ENCODE peak calls at places on chromosomes 11 and 22, in five cellular contexts. B is BE2C, H is fibroblast of mammary gland, T is SK-N-SH, U is Panc1. P is an unnamed sample.
A peak's percentile ranks its signal among the peaks of the same experiment; 100 is the strongest.

GRCh38 chr22:38327805-38328204 is 10.6 kb upstream of the CSNK1E start:
- DNase-seq in B (no peak), H (peak; percentile 46), T (no peak), U (no peak), P (peak; percentile 45)

GRCh38 chr11:128304666-128305485 is 282.5 kb downstream of the ETS1 start:
- DNase-seq in B (no peak), H (no peak), T (no peak), U (no peak), P (no peak)

GRCh38 chr11:46505741-46506485 is 87.9 kb downstream of the AMBRA1 start:
- DNase-seq in B (no peak), H (no peak), T (no peak), U (no peak), P (no peak)

GRCh38 chr22:21642584-21643448 is 714 bp downstream of the SDF2L1 start:
- DNase-seq in B (peak; percentile 82), H (peak; percentile 43), T (peak; percentile 71), U (no peak), P (peak; percentile 45)

GRCh38 chr22:47366026-47366767 is 603.7 kb downstream of the TBC1D22A start:
- DNase-seq in B (no peak), H (no peak), T (no peak), U (no peak), P (no peak)

GRCh38 chr11:2776351-2777061 is 76.7 kb upstream of the KCNQ1OT1 start:
- DNase-seq in B (no peak), H (no peak), T (no peak), U (no peak), P (no peak)

GRCh38 chr11:68838572-68838964 is 3.1 kb downstream of the CPT1A start:
- DNase-seq in B (no peak), H (peak; percentile 30), T (no peak), U (no peak), P (peak; percentile 10)

GRCh38 chr11:114375052-114375451 is 25.3 kb downstream of the C11orf71 start:
- DNase-seq in B (no peak), H (no peak), T (no peak), U (no peak), P (no peak)

GRCh38 chr11:42315267-42315666 is 855.8 kb upstream of the LRRC4C start:
- DNase-seq in B (no peak), H (peak; percentile 44), T (no peak), U (no peak), P (peak; percentile 72)

GRCh38 chr11:61007971-61008896 is 36.8 kb downstream of the CD6 start:
- DNase-seq in B (no peak), H (no peak), T (peak; percentile 47), U (no peak), P (no peak)

GRCh38 chr22:40618400-40618799 is 18.1 kb downstream of the MRTFA start:
- DNase-seq in B (no peak), H (no peak), T (no peak), U (no peak), P (no peak)

GRCh38 chr11:93958991-93959390 is 62.2 kb upstream of the HEPHL1 start:
- DNase-seq in B (no peak), H (no peak), T (no peak), U (no peak), P (no peak)

GRCh38 chr11:102709211-102709980 is 3.8 kb upstream of the MMP27 start:
- DNase-seq in B (no peak), H (peak; percentile 40), T (no peak), U (no peak), P (no peak)

GRCh38 chr11:36024716-36025115 is 80.9 kb downstream of the LDLRAD3 start:
- DNase-seq in B (no peak), H (no peak), T (no peak), U (no peak), P (no peak)

GRCh38 chr11:118912742-118913410 is 12.8 kb downstream of the BCL9L start:
- DNase-seq in B (no peak), H (peak; percentile 37), T (no peak), U (no peak), P (no peak)

GRCh38 chr11:75565221-75565814 is 3.3 kb downstream of the SERPINH1 start:
- DNase-seq in B (no peak), H (peak; percentile 90), T (no peak), U (no peak), P (peak; percentile 82)

GRCh38 chr22:19994851-19995610 is 21.6 kb downstream of the ARVCF start:
- DNase-seq in B (peak; percentile 4), H (peak; percentile 20), T (no peak), U (no peak), P (no peak)

GRCh38 chr11:131691558-131692041 is 321.2 kb downstream of the NTM start:
- DNase-seq in B (peak; percentile 51), H (peak; percentile 31), T (peak; percentile 94), U (no peak), P (no peak)

GRCh38 chr11:35711173-35711910 is 48.8 kb downstream of the TRIM44 start:
- DNase-seq in B (no peak), H (peak; percentile 11), T (no peak), U (no peak), P (no peak)

GRCh38 chr22:42623301-42623751 is 8.6 kb upstream of the POLDIP3 start:
- DNase-seq in B (no peak), H (no peak), T (no peak), U (no peak), P (no peak)

GRCh38 chr11:46305295-46305694 is 27.8 kb downstream of the CREB3L1 start:
- DNase-seq in B (no peak), H (no peak), T (peak; percentile 50), U (no peak), P (peak; percentile 35)

GRCh38 chr22:44133901-44134511 is 46.7 kb upstream of the PARVG start:
- DNase-seq in B (no peak), H (no peak), T (no peak), U (no peak), P (no peak)

GRCh38 chr11:124759268-124760204 is 2.6 kb downstream of the ESAM start:
- DNase-seq in B (no peak), H (no peak), T (peak; percentile 27), U (no peak), P (no peak)

GRCh38 chr22:23047742-23048141 is 22.6 kb upstream of the GNAZ start:
- DNase-seq in B (no peak), H (no peak), T (no peak), U (no peak), P (no peak)

GRCh38 chr11:106400949-106401545 is 323.6 kb downstream of the AASDHPPT start:
- DNase-seq in B (no peak), H (peak; percentile 65), T (no peak), U (no peak), P (no peak)

GRCh38 chr11:121554552-121554951 is 101.8 kb upstream of the SORL1-AS1 start:
- DNase-seq in B (no peak), H (no peak), T (peak; percentile 10), U (no peak), P (no peak)

GRCh38 chr11:65802841-65803240 is 16.0 kb downstream of the OVOL1 start:
- DNase-seq in B (no peak), H (no peak), T (no peak), U (no peak), P (no peak)

GRCh38 chr11:74288911-74289310 is 22.5 kb downstream of the P4HA3 start:
- DNase-seq in B (no peak), H (no peak), T (no peak), U (no peak), P (no peak)

GRCh38 chr11:94776351-94777321 is 8.5 kb downstream of the AMOTL1 start:
- DNase-seq in B (peak; percentile 42), H (peak; percentile 87), T (no peak), U (no peak), P (peak; percentile 49)

GRCh38 chr11:114287154-114287553 is 9.0 kb upstream of the NNMT start:
- DNase-seq in B (no peak), H (no peak), T (no peak), U (no peak), P (no peak)

GRCh38 chr11:33455827-33456226 is 198.6 kb downstream of the HIPK3 start:
- DNase-seq in B (no peak), H (no peak), T (no peak), U (no peak), P (no peak)

GRCh38 chr11:33461319-33461718 is 204.1 kb downstream of the HIPK3 start:
- DNase-seq in B (no peak), H (no peak), T (no peak), U (no peak), P (no peak)

GRCh38 chr11:33461726-33462125 is 204.5 kb downstream of the HIPK3 start:
- DNase-seq in B (no peak), H (no peak), T (no peak), U (no peak), P (peak; percentile 65)

GRCh38 chr11:33454264-33454663 is 197.1 kb downstream of the HIPK3 start:
- DNase-seq in B (no peak), H (no peak), T (peak; percentile 62), U (no peak), P (no peak)

GRCh38 chr11:33457948-33458347 is 200.8 kb downstream of the HIPK3 start:
- DNase-seq in B (no peak), H (no peak), T (no peak), U (no peak), P (no peak)
- TF ChIP-seq CTCF in B (no peak), H (no peak), T (peak; percentile 10), U (no peak), P (no peak)

GRCh38 chr11:110463153-110463552 is 33.4 kb downstream of the FDX1 start:
- DNase-seq in B (peak; percentile 66), H (peak; percentile 64), T (peak; percentile 49), U (no peak), P (peak; percentile 11)
- TF ChIP-seq CTCF in B (peak; percentile 78), H (peak; percentile 57), T (peak; percentile 69), U (peak; percentile 74), P (peak; percentile 76)

DNA sequence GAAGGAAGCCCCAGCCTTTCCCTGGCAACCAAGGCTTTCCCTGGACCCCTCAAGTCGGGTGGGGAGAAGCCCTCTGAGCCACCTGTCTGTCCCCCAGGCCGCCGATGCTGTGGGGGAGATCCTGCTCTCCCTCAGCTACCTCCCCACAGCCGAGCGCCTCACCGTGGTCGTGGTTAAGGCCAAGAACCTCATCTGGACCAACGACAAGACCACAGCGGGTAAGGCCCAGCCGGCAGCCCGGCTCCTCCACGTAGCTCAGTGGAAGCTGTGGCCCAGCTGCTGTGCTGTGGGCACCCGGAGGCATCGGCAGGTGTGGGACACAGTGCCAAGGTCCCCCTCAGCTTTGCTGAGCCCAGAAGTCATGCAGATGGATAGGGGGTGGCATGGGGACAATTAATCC is 12.2 kb upstream of the RHOD start:
- DNase-seq in B (no peak), H (no peak), T (no peak), U (no peak), P (no peak)
- TF ChIP-seq CTCF in B (no peak), H (no peak), T (no peak), U (no peak), P (no peak)

DNA sequence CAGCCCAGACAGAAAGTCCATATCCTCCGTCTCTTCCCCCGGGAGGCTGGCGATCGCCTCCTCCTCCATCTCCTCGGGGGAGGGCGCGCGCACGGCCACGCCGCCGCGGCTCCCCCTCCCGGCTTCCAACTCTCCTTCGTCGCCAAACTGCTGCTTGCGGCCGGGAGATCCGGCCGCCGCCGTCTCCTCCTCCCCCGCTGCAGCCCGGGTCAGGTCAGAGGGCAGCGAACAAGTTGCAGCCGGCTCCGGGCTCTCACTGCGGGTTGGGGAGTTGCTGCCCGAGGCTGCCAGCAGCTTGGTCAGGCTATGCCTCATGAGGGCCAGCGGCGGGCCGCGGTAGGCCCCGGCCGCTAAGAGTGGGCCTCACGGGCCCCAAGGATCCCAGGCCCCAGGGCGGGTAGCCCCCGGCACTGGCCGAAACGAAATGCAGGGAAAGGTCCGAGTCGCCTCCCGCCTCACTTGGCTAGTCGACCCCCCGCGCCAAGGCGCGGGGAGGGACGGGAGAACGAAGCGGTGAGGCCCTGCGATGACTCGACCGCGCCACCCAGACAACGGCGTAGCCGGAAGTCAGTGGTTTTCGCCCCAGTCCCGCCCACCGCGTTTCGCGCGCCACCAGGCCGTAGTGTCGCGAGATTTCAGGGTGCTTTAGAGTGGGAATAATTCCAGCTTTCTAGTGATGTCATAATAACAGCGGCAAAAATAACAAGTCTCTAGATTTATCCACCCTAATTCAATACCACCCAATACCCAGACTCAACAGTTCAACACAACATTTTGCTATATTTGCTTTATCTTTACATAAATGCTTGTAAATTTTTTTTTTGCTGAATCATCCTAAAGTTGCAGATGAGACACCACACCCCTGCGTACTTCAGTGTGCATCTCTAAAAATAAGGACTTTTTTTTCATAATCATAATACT is at the start of gene CREBZF:
- DNase-seq in B (peak; percentile 95), H (peak; percentile 94), T (peak; percentile 93), U (peak; percentile 89), P (peak; percentile 94)
- TF ChIP-seq CTCF in B (no peak), H (no peak), T (no peak), U (no peak), P (no peak)

P was measured in HFFc6.